ENCODE peak calls at places on chromosomes 12 and 14, in five cellular contexts. One of them, this sample, is unnamed.

GRCh38 chr12:105212431-105212830 is 23.5 kb downstream of the APPL2 start:
- DNase-seq in colonic mucosa: no peak
- DNase-seq in testis: no peak
- DNase-seq in ovary: no peak
- DNase-seq in tibial artery: no peak
- DNase-seq in this sample: no peak

GRCh38 chr12:93569656-93570551 is 2.6 kb upstream of the SOCS2 start:
- DNase-seq in testis: peak; percentile 90
- DNase-seq in colonic mucosa: peak; percentile 93
- DNase-seq in tibial artery: peak; percentile 78
- DNase-seq in ovary: peak; percentile 91
- DNase-seq in this sample: peak; percentile 94

GRCh38 chr14:20606190-20606901 is 15.2 kb upstream of the RNASE12 start:
- DNase-seq in testis: peak; percentile 72
- DNase-seq in colonic mucosa: peak; percentile 55
- DNase-seq in ovary: no peak
- DNase-seq in tibial artery: no peak
- DNase-seq in this sample: peak; percentile 18

GRCh38 chr12:52147367-52147972 is 44.3 kb downstream of the KRT80 start:
- DNase-seq in ovary: peak; percentile 83
- DNase-seq in testis: peak; percentile 81
- DNase-seq in colonic mucosa: peak; percentile 95
- DNase-seq in tibial artery: peak; percentile 93
- DNase-seq in this sample: peak; percentile 95

GRCh38 chr12:105092336-105092735 is 8.1 kb upstream of the ALDH1L2 start:
- DNase-seq in testis: no peak
- DNase-seq in tibial artery: no peak
- DNase-seq in ovary: no peak
- DNase-seq in colonic mucosa: peak; percentile 52
- DNase-seq in this sample: no peak

GRCh38 chr14:31059152-31059924 is 33.2 kb upstream of the STRN3 start:
- DNase-seq in testis: peak; percentile 41
- DNase-seq in ovary: peak; percentile 54
- DNase-seq in colonic mucosa: peak; percentile 48
- DNase-seq in tibial artery: peak; percentile 45
- DNase-seq in this sample: peak; percentile 66

GRCh38 chr12:45760333-45760732 is 30.8 kb downstream of the ARID2 start:
- DNase-seq in colonic mucosa: no peak
- DNase-seq in tibial artery: no peak
- DNase-seq in testis: no peak
- DNase-seq in ovary: no peak
- DNase-seq in this sample: no peak

GRCh38 chr12:7628401-7628961 is 37.2 kb downstream of the APOBEC1 start:
- DNase-seq in ovary: no peak
- DNase-seq in tibial artery: no peak
- DNase-seq in testis: peak; percentile 76
- DNase-seq in colonic mucosa: no peak
- DNase-seq in this sample: peak; percentile 41

GRCh38 chr12:573226-573625 is 90.0 kb downstream of the NINJ2 start:
- DNase-seq in ovary: no peak
- DNase-seq in testis: no peak
- DNase-seq in tibial artery: no peak
- DNase-seq in colonic mucosa: no peak
- DNase-seq in this sample: no peak

GRCh38 chr12:55092579-55092978 is 33.6 kb upstream of the OR9K2 start:
- DNase-seq in ovary: no peak
- DNase-seq in colonic mucosa: no peak
- DNase-seq in testis: no peak
- DNase-seq in tibial artery: no peak
- DNase-seq in this sample: no peak

GRCh38 chr12:71139153-71139735 is 18.6 kb downstream of the TSPAN8 start:
- DNase-seq in colonic mucosa: no peak
- DNase-seq in ovary: no peak
- DNase-seq in tibial artery: no peak
- DNase-seq in testis: no peak
- DNase-seq in this sample: no peak

GRCh38 chr14:60649815-60650381 is 621 bp upstream of the SIX1 start:
- DNase-seq in ovary: no peak
- DNase-seq in colonic mucosa: no peak
- DNase-seq in testis: no peak
- DNase-seq in tibial artery: no peak
- DNase-seq in this sample: no peak

GRCh38 chr14:59582161-59582560 is 5.5 kb upstream of the CCDC175 start:
- DNase-seq in ovary: no peak
- DNase-seq in colonic mucosa: no peak
- DNase-seq in testis: no peak
- DNase-seq in tibial artery: no peak
- DNase-seq in this sample: no peak

GRCh38 chr12:5078423-5078822 is 34.7 kb downstream of the KCNA5 start:
- DNase-seq in colonic mucosa: no peak
- DNase-seq in ovary: no peak
- DNase-seq in tibial artery: peak; percentile 69
- DNase-seq in testis: no peak
- DNase-seq in this sample: peak; percentile 90

GRCh38 chr14:46580941-46581671 is 70.5 kb downstream of the RPL10L start:
- DNase-seq in tibial artery: no peak
- DNase-seq in ovary: no peak
- DNase-seq in testis: peak; percentile 42
- DNase-seq in colonic mucosa: peak; percentile 20
- DNase-seq in this sample: no peak

GRCh38 chr12:132004946-132005345 is 55.2 kb downstream of the EP400 start:
- DNase-seq in colonic mucosa: no peak
- DNase-seq in testis: no peak
- DNase-seq in ovary: no peak
- DNase-seq in tibial artery: no peak
- DNase-seq in this sample: no peak

GRCh38 chr14:79638647-79639266 is 572.5 kb downstream of the DIO2 start:
- DNase-seq in tibial artery: no peak
- DNase-seq in colonic mucosa: no peak
- DNase-seq in testis: no peak
- DNase-seq in ovary: no peak
- DNase-seq in this sample: no peak

GRCh38 chr12:46446645-46447044 is 74.1 kb upstream of the SLC38A2 start:
- DNase-seq in tibial artery: no peak
- DNase-seq in testis: no peak
- DNase-seq in colonic mucosa: no peak
- DNase-seq in ovary: no peak
- DNase-seq in this sample: no peak

GRCh38 chr14:23120405-23121251 is 1.6 kb upstream of the CEBPE start:
- DNase-seq in colonic mucosa: peak; percentile 91
- DNase-seq in testis: peak; percentile 94
- DNase-seq in ovary: peak; percentile 94
- DNase-seq in tibial artery: peak; percentile 91
- DNase-seq in this sample: peak; percentile 90

GRCh38 chr14:99380991-99381687 is 99.5 kb downstream of the SETD3 start:
- DNase-seq in ovary: no peak
- DNase-seq in colonic mucosa: no peak
- DNase-seq in testis: no peak
- DNase-seq in tibial artery: no peak
- DNase-seq in this sample: no peak

GRCh38 chr12:12265571-12266388 is 1.1 kb downstream of the LRP6 start:
- DNase-seq in testis: peak; percentile 45
- DNase-seq in colonic mucosa: peak; percentile 37
- DNase-seq in tibial artery: no peak
- DNase-seq in ovary: no peak
- DNase-seq in this sample: no peak

GRCh38 chr14:93114068-93114710 is 1.5 kb downstream of the ITPK1 start:
- DNase-seq in tibial artery: no peak
- DNase-seq in colonic mucosa: peak; percentile 33
- DNase-seq in testis: no peak
- DNase-seq in ovary: no peak
- DNase-seq in this sample: no peak

GRCh38 chr12:57738142-57738474 is 434 bp downstream of the AGAP2 start:
- DNase-seq in colonic mucosa: no peak
- DNase-seq in testis: no peak
- DNase-seq in tibial artery: no peak
- DNase-seq in ovary: no peak
- DNase-seq in this sample: no peak

GRCh38 chr12:57738661-57739237 is at the start of gene AGAP2:
- DNase-seq in ovary: no peak
- DNase-seq in colonic mucosa: no peak
- DNase-seq in testis: peak; percentile 37
- DNase-seq in tibial artery: no peak
- DNase-seq in this sample: no peak

GRCh38 chr12:57735952-57736742 is 2.4 kb downstream of the AGAP2 start:
- DNase-seq in colonic mucosa: no peak
- DNase-seq in tibial artery: no peak
- DNase-seq in testis: no peak
- DNase-seq in ovary: no peak
- DNase-seq in this sample: no peak

GRCh38 chr12:57736743-57737466 is 1.6 kb downstream of the AGAP2 start:
- DNase-seq in tibial artery: no peak
- DNase-seq in colonic mucosa: no peak
- DNase-seq in testis: no peak
- DNase-seq in ovary: no peak
- DNase-seq in this sample: no peak

GRCh38 chr12:57737467-57738141 is 938 bp downstream of the AGAP2 start:
- DNase-seq in testis: no peak
- DNase-seq in ovary: no peak
- DNase-seq in tibial artery: no peak
- DNase-seq in colonic mucosa: no peak
- DNase-seq in this sample: peak; percentile 71
- H3K4me3 ChIP-seq in testis: peak overlapping the region; percentile 47
- H3K4me3 ChIP-seq in ovary: peak overlapping the region; percentile 2
- H3K4me3 ChIP-seq in tibial artery: peak overlapping the region; percentile 47
- H3K4me3 ChIP-seq in colonic mucosa: peak overlapping the region; percentile 5
- H3K4me3 ChIP-seq in this sample: peak overlapping the region; percentile 40

DNA sequence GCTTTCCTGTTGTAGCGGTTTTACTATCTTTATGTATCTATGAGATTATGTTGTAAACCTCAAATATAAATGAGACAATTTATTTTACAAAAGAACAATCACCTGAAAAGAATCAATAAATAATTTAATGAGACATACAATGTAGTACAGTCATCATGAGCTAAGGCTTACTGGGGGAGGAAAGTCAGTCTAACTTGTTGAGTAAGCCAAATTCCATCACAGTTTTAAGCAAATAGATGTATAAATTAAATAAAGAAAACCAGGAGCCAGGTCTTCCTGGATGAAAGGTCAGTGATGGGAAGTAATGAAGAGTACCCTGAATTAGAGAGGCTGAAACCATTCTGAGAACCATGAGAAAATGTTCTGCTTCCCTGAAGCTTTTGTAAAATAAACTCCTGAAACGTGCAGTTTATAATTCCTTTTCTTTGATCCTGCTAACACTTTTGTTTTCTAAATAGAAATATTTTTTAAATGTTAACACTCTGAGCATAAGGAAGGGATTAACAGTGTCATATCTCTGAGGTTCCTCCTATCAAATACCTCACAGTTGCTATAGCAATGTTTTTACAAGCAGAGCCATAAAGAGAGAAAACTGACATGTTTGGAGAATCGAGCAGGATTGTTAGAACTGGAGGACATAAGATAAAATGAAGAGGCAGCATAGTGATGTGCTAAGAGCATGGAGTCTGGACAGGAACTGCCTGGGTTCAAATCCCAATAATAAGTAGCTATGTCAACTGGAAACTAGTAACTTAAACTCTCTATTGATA is 444.9 kb upstream of the FOXG1 start:
- DNase-seq in ovary: no peak
- DNase-seq in colonic mucosa: no peak
- DNase-seq in tibial artery: no peak
- DNase-seq in testis: no peak
- DNase-seq in this sample: no peak
- H3K9me3 ChIP-seq in ovary: no peaks in the 10 kb centered on the region
- H3K9me3 ChIP-seq in colonic mucosa: no peaks in the 10 kb centered on the region
- H3K9me3 ChIP-seq in tibial artery: no peaks in the 10 kb centered on the region
- H3K9me3 ChIP-seq in testis: no peaks in the 10 kb centered on the region
- H3K9me3 ChIP-seq in this sample: no peaks in the 10 kb centered on the region

GRCh38 chr12:124347335-124347734 is 52.4 kb downstream of the RFLNA start:
- DNase-seq in colonic mucosa: no peak
- DNase-seq in testis: no peak
- DNase-seq in tibial artery: no peak
- DNase-seq in ovary: no peak
- DNase-seq in this sample: no peak

GRCh38 chr12:124346425-124347168 is 51.7 kb downstream of the RFLNA start:
- DNase-seq in tibial artery: no peak
- DNase-seq in testis: no peak
- DNase-seq in colonic mucosa: no peak
- DNase-seq in ovary: no peak
- DNase-seq in this sample: no peak

GRCh38 chr12:124345795-124346194 is 50.9 kb downstream of the RFLNA start:
- DNase-seq in ovary: no peak
- DNase-seq in testis: no peak
- DNase-seq in tibial artery: no peak
- DNase-seq in colonic mucosa: no peak
- DNase-seq in this sample: peak; percentile 60

GRCh38 chr12:124348659-124349380 is 53.9 kb downstream of the RFLNA start:
- DNase-seq in ovary: no peak
- DNase-seq in colonic mucosa: no peak
- DNase-seq in testis: no peak
- DNase-seq in tibial artery: no peak
- DNase-seq in this sample: no peak

DNA sequence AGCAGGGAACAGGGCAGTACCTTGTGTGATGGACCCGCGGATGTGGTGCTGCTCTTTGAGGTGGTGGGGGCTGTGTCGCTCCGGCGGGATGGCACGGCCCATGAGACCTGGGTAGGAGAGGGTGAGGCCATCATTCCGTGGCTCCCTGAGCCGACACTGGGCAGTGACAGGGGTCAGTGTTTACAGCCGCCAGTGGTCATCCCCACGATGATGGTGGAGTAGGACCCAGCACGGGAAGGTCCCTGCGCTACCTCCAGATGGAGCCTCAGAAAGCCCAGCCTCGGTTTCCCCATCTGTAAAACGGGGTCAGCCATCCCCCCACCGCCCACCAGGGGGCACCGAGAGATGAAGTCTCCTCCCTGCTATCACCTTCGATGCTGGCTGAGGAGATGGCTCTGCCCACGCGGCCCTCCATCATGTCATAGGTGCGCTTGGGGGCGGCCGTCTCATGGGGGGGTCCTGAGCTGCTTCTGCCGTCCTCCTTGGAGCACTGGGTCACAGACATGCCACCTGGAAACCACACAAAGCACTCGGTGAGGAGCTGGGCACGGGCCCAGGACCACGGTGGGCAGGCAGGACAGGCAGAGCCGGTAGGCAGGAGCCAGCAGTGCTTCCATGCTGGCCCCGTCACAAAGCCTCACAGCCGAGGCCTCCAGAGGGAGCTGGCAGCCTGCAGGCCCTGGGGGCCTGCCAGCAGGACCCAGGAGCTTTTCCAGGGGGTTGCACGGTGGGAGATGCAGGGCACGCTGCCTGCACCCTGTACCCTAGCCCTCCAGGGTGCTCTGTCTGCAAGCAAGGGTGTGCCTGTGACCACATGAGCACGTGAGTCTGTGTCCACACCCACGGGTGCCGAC is 53.1 kb downstream of the RFLNA start:
- DNase-seq in ovary: no peak
- DNase-seq in testis: no peak
- DNase-seq in tibial artery: no peak
- DNase-seq in colonic mucosa: no peak
- DNase-seq in this sample: no peak
- H3K27ac ChIP-seq in ovary: no peak overlapping the region
- H3K27ac ChIP-seq in testis: no peak overlapping the region
- H3K27ac ChIP-seq in tibial artery: no peak overlapping the region
- H3K27ac ChIP-seq in colonic mucosa: no peak overlapping the region
- H3K27ac ChIP-seq in this sample: no peak overlapping the region

DNA sequence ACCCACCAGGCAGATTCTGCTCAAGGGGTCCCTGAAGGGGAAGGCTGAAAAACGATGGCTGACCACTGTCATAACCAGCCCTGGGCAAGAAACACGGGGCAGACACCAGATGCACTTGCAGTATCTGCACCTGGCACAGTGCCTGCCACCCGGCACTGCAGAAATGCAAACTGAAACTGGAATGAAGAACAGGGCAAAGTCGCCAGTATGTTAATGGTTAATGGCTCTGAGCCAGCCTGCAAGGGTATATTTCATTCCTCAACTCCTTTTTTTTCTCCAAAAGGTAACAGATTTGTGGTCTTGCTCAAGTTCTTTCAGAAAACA is 31.6 kb downstream of the MAX start:
- DNase-seq in colonic mucosa: peak; percentile 81
- DNase-seq in tibial artery: no peak
- DNase-seq in ovary: no peak
- DNase-seq in testis: no peak
- DNase-seq in this sample: no peak
- H3K4me3 ChIP-seq in colonic mucosa: no peak overlapping the region
- H3K4me3 ChIP-seq in tibial artery: no peak overlapping the region
- H3K4me3 ChIP-seq in ovary: no peak overlapping the region
- H3K4me3 ChIP-seq in testis: no peak overlapping the region
- H3K4me3 ChIP-seq in this sample: no peak overlapping the region